ENCODE peak calls at places on chromosome 2, in six cellular contexts. K is A549, C is HepG2, Y is endothelial cell of umbilical vein, V is K562, X is GM12878. W is an unnamed sample.

GRCh38 chr2:127407661-127408003 is 10.6 kb upstream of the PROC start:
- DNase-seq in X (no peak), V (no peak), Y (peak), C (no peak), K (no peak), W (no peak)

GRCh38 chr2:232974431-232974830 is 38.6 kb downstream of the NGEF start:
- DNase-seq in K (no peak), X (no peak), Y (no peak), C (no peak), V (no peak), W (no peak)

GRCh38 chr2:196046123-196046917 is 22.3 kb downstream of the DNAH7 start:
- DNase-seq in V (no peak), C (no peak), X (peak), K (no peak), Y (no peak), W (no peak)

GRCh38 chr2:159381574-159381973 is 95.1 kb upstream of the WDSUB1 start:
- DNase-seq in V (no peak), X (peak), C (peak), K (no peak), Y (no peak), W (peak)

GRCh38 chr2:182642328-182642727 is 73.7 kb upstream of the DNAJC10 start:
- DNase-seq in C (peak), Y (peak), K (peak), X (peak), V (peak), W (peak)

GRCh38 chr2:15939556-15939853 is 845 bp upstream of the MYCN start:
- DNase-seq in C (no peak), X (no peak), Y (no peak), K (no peak), V (peak), W (no peak)

GRCh38 chr2:42886921-42887320 is 94.5 kb upstream of the HAAO start:
- DNase-seq in X (no peak), V (no peak), C (no peak), K (no peak), Y (peak), W (no peak)

GRCh38 chr2:159249955-159250723 is 36.4 kb downstream of the WDSUB1 start:
- DNase-seq in X (peak), C (no peak), K (peak), Y (peak), V (no peak), W (peak)

GRCh38 chr2:121185571-121186074 is 99.4 kb downstream of the TFCP2L1 start:
- DNase-seq in X (no peak), C (no peak), V (no peak), K (no peak), Y (no peak), W (peak)

GRCh38 chr2:118269408-118270051 is 181.3 kb downstream of the INSIG2 start:
- DNase-seq in Y (no peak), X (no peak), V (peak), C (peak), K (peak), W (peak)

GRCh38 chr2:64485961-64486360 is 32.0 kb downstream of the LGALSL start:
- DNase-seq in Y (no peak), V (no peak), C (no peak), X (no peak), K (peak), W (no peak)

GRCh38 chr2:221780281-221780688 is 208.2 kb upstream of the EPHA4 start:
- DNase-seq in V (no peak), C (no peak), Y (peak), X (no peak), K (peak), W (no peak)

GRCh38 chr2:47075361-47076125 is 79.6 kb downstream of the STPG4 start:
- DNase-seq in K (peak), X (no peak), C (no peak), V (no peak), Y (no peak), W (no peak)

GRCh38 chr2:6864938-6865345 is 765 bp downstream of the CMPK2 start:
- DNase-seq in C (no peak), K (peak), Y (no peak), X (no peak), V (no peak), W (peak)

GRCh38 chr2:159996792-159997546 is 65.4 kb downstream of the PLA2R1 start:
- DNase-seq in K (no peak), C (no peak), X (no peak), V (no peak), Y (peak), W (no peak)

GRCh38 chr2:64730551-64731305 is 77.0 kb upstream of the SERTAD2 start:
- DNase-seq in V (no peak), Y (peak), C (peak), X (peak), K (no peak), W (peak)

GRCh38 chr2:67414867-67415266 is 17.7 kb downstream of the ETAA1 start:
- DNase-seq in V (no peak), C (no peak), Y (no peak), K (peak), X (no peak), W (no peak)

GRCh38 chr2:205617905-205618304 is 64.4 kb upstream of the NRP2 start:
- DNase-seq in X (no peak), C (no peak), V (no peak), K (no peak), Y (no peak), W (no peak)

GRCh38 chr2:182321096-182321495 is 105.7 kb downstream of the PDE1A start:
- DNase-seq in K (no peak), X (no peak), C (no peak), Y (no peak), V (no peak), W (no peak)

GRCh38 chr2:172671506-172671905 is 64.1 kb upstream of the RAPGEF4 start:
- DNase-seq in Y (no peak), K (no peak), V (no peak), X (no peak), C (no peak), W (no peak)

GRCh38 chr2:5560981-5561380 is 131.2 kb upstream of the SOX11 start:
- DNase-seq in X (no peak), C (no peak), V (no peak), Y (no peak), K (no peak), W (no peak)

GRCh38 chr2:19299522-19299921 is 58.9 kb downstream of the OSR1 start:
- DNase-seq in X (no peak), C (no peak), Y (no peak), V (no peak), K (no peak), W (no peak)

GRCh38 chr2:74552914-74553811 is 579 bp downstream of the LOXL3 start:
- DNase-seq in V (no peak), K (no peak), C (no peak), Y (no peak), X (no peak), W (peak)

DNA sequence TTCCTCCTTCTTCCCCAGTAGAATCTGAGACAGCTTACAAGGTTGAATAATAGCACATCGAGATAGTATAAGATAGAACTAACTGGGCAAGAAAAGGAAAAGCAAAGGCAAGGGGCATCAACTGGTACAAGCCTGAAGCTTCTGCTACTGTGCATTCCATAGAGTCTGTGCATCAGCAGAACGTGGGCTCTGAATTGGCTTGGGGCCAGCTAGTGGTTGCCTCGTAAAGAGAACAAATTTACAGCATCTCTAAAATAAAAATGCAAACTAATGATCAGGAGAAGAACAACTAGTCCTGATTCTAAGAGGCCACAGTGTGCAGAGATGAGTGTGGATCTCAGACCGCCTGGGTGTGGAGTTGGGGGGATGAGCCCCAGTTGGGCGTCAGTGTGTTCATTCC is 36.6 kb downstream of the UPP2 start:
- DNase-seq in V (no peak), X (no peak), Y (no peak), C (no peak), K (no peak), W (no peak)
- TF ChIP-seq MYC in V (no peak), X (no peak), Y (no peak), C (no peak), K (no peak), W (no peak)

GRCh38 chr2:151007365-151007764 is 254.3 kb downstream of the RBM43 start:
- DNase-seq in V (no peak), C (no peak), Y (no peak), X (no peak), K (no peak), W (no peak)
- TF ChIP-seq MAX in V (no peak), C (no peak), Y (no peak), X (no peak), K (no peak), W (no peak)

DNA sequence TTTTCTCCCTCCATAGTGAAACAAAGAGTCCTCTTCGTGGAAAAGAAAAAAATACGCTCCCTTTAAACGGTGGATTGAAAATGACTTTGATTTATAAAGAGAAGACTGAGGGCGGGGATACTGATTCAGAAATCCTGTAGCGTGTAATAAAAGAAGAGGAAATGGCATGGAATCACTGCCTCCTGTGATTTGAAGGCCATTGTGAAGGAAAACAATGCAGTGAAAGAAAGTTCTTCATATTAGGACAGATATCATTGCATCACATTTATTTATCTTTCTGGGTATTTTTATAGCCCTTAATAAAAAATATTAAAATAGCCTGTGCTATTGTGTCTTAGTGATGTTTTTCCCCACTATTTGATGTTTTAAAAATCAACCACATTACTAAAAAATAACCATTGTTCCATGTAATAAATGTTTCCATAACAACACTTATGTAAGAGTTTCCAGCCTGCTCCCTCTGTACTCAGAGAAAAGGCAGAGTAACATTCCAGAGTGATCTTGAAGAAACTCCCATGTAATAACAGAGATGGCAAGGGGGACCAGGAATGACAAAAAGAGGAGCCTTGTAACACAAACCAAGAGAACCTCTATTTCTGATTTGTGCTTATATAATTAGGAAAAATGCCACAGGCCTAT is 8.0 kb downstream of the MRPL33 start:
- DNase-seq in X (no peak), V (no peak), Y (peak), C (no peak), K (no peak), W (no peak)
- TF ChIP-seq POLR2A in X (no peak), V (no peak), Y (peak), C (no peak), K (no peak), W (no peak)

GRCh38 chr2:176419591-176420071 is 150.4 kb downstream of the MTX2 start:
- DNase-seq in C (no peak), V (no peak), X (no peak), Y (peak), K (no peak), W (no peak)
- TF ChIP-seq MYC in C (no peak), V (no peak), X (no peak), Y (no peak), K (no peak), W (no peak)

GRCh38 chr2:56239030-56239429 is 55.2 kb downstream of the CCDC85A start:
- DNase-seq in Y (no peak), X (no peak), K (no peak), V (no peak), C (no peak), W (no peak)
- TF ChIP-seq MAX in Y (no peak), X (no peak), K (no peak), V (no peak), C (no peak), W (no peak)

W was measured in NB4.